ENCODE peak calls at places on chromosomes 13 and 19, in four cellular contexts. U is GM12878, I is H1, O is HepG2. Y is an unnamed sample.

GRCh38 chr19:21749090-21749489 is 18.3 kb downstream of the ZNF100 start:
- DNase-seq in U (no peak), O (no peak), I (no peak), Y (no peak)

GRCh38 chr19:12806242-12807131 is at the start of gene RNASEH2A:
- DNase-seq in I (no peak), O (peak), U (no peak), Y (peak)

GRCh38 chr19:29724102-29724641 is 9.1 kb upstream of the C19orf12 start:
- DNase-seq in O (no peak), I (no peak), U (no peak), Y (peak)

GRCh38 chr13:39665763-39666162 is 10.3 kb downstream of the COG6 start:
- DNase-seq in O (no peak), U (no peak), I (no peak), Y (no peak)

GRCh38 chr19:18441804-18442788 is 4.2 kb upstream of the ISYNA1 start:
- DNase-seq in I (no peak), O (peak), U (no peak), Y (peak)

GRCh38 chr13:97852181-97852874 is 101.1 kb upstream of the IPO5 start:
- DNase-seq in I (no peak), O (no peak), U (no peak), Y (no peak)

GRCh38 chr19:485583-486236 is 10.6 kb upstream of the MADCAM1 start:
- DNase-seq in U (no peak), I (no peak), O (peak), Y (no peak)

GRCh38 chr13:42533336-42533591 is 40.7 kb upstream of the TNFSF11 start:
- DNase-seq in O (no peak), I (no peak), U (no peak), Y (no peak)

GRCh38 chr13:113022391-113023216 is 53.6 kb downstream of the MCF2L start:
- DNase-seq in U (no peak), I (no peak), O (peak), Y (no peak)

GRCh38 chr13:32426191-32426980 is 1.5 kb downstream of the N4BP2L1 start:
- DNase-seq in O (no peak), I (no peak), U (peak), Y (no peak)

GRCh38 chr13:20658451-20658850 is 45.0 kb upstream of the IL17D start:
- DNase-seq in U (no peak), I (no peak), O (no peak), Y (no peak)

GRCh38 chr13:28805193-28805819 is 14.8 kb upstream of the MTUS2 start:
- DNase-seq in O (no peak), I (no peak), U (no peak), Y (peak)

GRCh38 chr13:109105899-109106298 is 476.5 kb downstream of the MYO16 start:
- DNase-seq in I (no peak), O (no peak), U (no peak), Y (no peak)

GRCh38 chr19:48006762-48007161 is 12.3 kb downstream of the ELSPBP1 start:
- DNase-seq in O (peak), U (no peak), I (peak), Y (peak)

GRCh38 chr13:109717686-109718085 is 68.7 kb downstream of the IRS2 start:
- DNase-seq in U (no peak), O (no peak), I (no peak), Y (no peak)

GRCh38 chr13:77583551-77583950 is 48.0 kb downstream of the SCEL start:
- DNase-seq in U (no peak), I (no peak), O (no peak), Y (no peak)

GRCh38 chr19:36212895-36213294 is 1.6 kb downstream of the ZNF565 start:
- DNase-seq in O (no peak), I (no peak), U (no peak), Y (no peak)

GRCh38 chr13:26406791-26407190 is 150.7 kb upstream of the WASF3 start:
- DNase-seq in O (no peak), I (no peak), U (no peak), Y (no peak)
- TF ChIP-seq BRCA1 in O (no peak), I (no peak), U (no peak), Y (no peak)

GRCh38 chr19:35090795-35091214 is 24.8 kb upstream of the FXYD3 start:
- DNase-seq in I (no peak), U (no peak), O (no peak), Y (no peak)
- H2AFZ ChIP-seq in I (peak), U (no peak), O (no peak), Y (peak)

DNA sequence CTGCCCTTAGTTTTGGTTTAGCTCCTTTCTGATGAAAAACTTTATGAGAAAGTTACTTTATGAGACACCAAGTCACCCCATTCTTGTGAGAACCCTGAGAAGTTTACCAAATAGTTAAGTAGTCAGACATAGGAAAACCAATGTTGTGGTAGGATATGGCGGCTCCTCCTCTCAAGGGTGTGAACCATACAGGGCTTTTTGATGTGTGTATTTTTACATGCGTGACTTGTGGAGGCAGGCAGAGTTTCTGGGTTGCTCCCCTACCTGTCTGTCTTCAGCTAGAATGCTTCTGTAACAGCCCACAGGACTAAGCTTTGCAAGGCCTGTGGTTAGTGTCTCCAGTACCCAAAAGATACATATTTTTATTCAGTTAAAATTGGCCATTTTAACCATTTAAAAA is 18.3 kb downstream of the UBAC2 start:
- DNase-seq in I (no peak), U (peak), O (no peak), Y (no peak)
- TF ChIP-seq BRCA1 in I (no peak), U (no peak), O (no peak), Y (no peak)

GRCh38 chr13:100436099-100436498 is 152.5 kb downstream of the GGACT start:
- DNase-seq in U (no peak), I (no peak), O (peak), Y (no peak)

GRCh38 chr13:100438059-100438788 is 150.4 kb downstream of the GGACT start:
- DNase-seq in O (no peak), U (no peak), I (no peak), Y (no peak)

GRCh38 chr13:100433475-100433874 is 155.1 kb downstream of the GGACT start:
- DNase-seq in I (no peak), U (no peak), O (no peak), Y (no peak)

GRCh38 chr13:100432611-100433010 is 156.0 kb downstream of the GGACT start:
- DNase-seq in O (no peak), U (no peak), I (no peak), Y (no peak)

DNA sequence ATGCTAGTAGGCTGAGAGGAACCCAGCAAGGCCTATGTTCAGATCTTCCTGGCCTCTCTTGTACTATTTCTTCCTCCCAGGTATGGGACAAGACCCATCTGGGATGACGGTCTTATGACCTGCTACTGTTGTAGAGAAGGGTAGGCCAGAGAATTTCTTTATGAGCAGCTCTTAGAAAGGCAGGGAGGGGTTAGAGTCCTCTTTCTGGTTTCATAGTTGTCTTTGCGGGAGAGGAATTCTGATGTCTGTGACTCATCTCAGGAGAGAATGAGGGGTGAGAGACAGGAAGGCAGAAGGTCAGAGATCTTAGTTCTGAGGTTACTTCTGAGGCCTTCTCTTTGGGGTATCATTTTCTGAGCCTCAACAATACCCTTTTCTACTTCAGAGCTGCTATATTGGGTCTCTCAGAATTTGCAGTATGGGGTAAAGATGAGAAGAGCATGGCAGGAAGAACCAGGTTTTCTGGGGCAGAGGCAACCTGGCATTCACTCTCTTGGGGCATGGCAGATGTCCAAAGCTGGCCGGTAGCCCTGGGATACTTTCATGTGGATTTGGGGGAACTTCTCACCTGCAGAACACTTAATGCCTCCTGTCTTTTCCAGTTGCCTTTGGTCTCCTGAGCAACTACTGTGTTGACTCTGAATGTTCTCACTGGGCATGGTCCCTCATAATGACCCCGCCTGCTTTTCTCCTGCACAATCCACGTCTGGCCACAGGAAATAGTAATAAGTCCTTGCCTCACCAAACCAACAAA is 154.4 kb downstream of the GGACT start:
- DNase-seq in O (peak), U (peak), I (no peak), Y (no peak)
- H2AFZ ChIP-seq in O (no peak), U (no peak), I (no peak), Y (no peak)

GRCh38 chr13:94309997-94310842 is 169.3 kb downstream of the DCT start:
- DNase-seq in U (no peak), O (no peak), I (no peak), Y (no peak)

GRCh38 chr13:94309576-94309975 is 169.9 kb downstream of the DCT start:
- DNase-seq in U (no peak), O (no peak), I (no peak), Y (no peak)

GRCh38 chr13:94312511-94313191 is 166.8 kb downstream of the DCT start:
- DNase-seq in I (no peak), O (no peak), U (peak), Y (no peak)

GRCh38 chr13:94313321-94313720 is 166.2 kb downstream of the DCT start:
- DNase-seq in O (no peak), I (no peak), U (no peak), Y (no peak)

DNA sequence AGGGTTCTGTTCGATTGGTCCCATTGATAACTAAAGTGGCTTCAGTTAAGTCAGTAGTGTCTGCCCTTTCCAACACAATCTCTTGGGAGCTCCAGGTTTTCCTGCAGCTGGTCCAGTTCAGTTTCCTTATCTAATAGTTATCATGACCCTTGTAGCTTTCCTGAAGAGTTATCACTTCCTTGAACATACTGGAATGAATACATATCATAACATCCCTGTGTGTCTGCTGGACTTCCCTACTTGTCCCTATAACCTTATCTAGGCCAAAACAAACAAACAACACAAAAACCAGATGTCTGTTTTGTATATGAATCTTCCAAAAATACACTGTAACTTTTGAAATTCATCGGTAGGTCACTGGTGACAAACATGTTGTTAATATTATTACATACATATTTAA is 167.6 kb downstream of the DCT start:
- DNase-seq in U (no peak), O (no peak), I (no peak), Y (no peak)
- TF ChIP-seq BRCA1 in U (no peak), O (no peak), I (no peak), Y (no peak)

Y was measured in K562.